ENCODE peak calls at places on chromosome 6, in ten cellular contexts. T, G, Q, M, U, P, W, V, Z and S are unnamed samples.

GRCh38 chr6:30061766-30062458 is 847 bp downstream of the POLR1H start:
- DNase-seq in T (peak), G (no peak), Q (peak), M (no peak), U (peak), P (no peak), W (peak), V (no peak), Z (peak), S (no peak)

GRCh38 chr6:91691449-91691848 is 1104.6 kb upstream of the MAP3K7 start:
- DNase-seq in T (no peak), G (no peak), Q (no peak), M (no peak), U (no peak), P (no peak), W (no peak), V (no peak), Z (no peak), S (no peak)

GRCh38 chr6:118197539-118197938 is 290.5 kb downstream of the SLC35F1 start:
- DNase-seq in T (no peak), G (no peak), Q (no peak), M (no peak), U (no peak), P (no peak), W (no peak), V (no peak), Z (no peak), S (no peak)

GRCh38 chr6:49849121-49849907 is 17.0 kb downstream of the CRISP1 start:
- DNase-seq in T (no peak), G (no peak), Q (no peak), M (no peak), U (peak), P (peak), W (peak), V (no peak), Z (peak), S (peak)

GRCh38 chr6:28866342-28867077 is 57.3 kb downstream of the TRIM27 start:
- DNase-seq in T (peak), G (peak), Q (peak), M (peak), U (peak), P (peak), W (peak), V (peak), Z (peak), S (peak)

GRCh38 chr6:134352786-134353480 is 35.0 kb upstream of the SGK1 start:
- DNase-seq in T (no peak), G (no peak), Q (no peak), M (no peak), U (peak), P (no peak), W (peak), V (no peak), Z (peak), S (no peak)

GRCh38 chr6:152952045-152952444 is 30.8 kb downstream of the FBXO5 start:
- DNase-seq in T (no peak), G (no peak), Q (no peak), M (no peak), U (no peak), P (no peak), W (peak), V (no peak), Z (peak), S (no peak)

GRCh38 chr6:154638369-154638768 is 94.8 kb upstream of the SCAF8 start:
- DNase-seq in T (no peak), G (no peak), Q (no peak), M (no peak), U (no peak), P (no peak), W (peak), V (no peak), Z (no peak), S (no peak)

GRCh38 chr6:80173411-80173810 is 66.9 kb downstream of the BCKDHB start:
- DNase-seq in T (no peak), G (no peak), Q (no peak), M (no peak), U (no peak), P (no peak), W (no peak), V (no peak), Z (no peak), S (no peak)

GRCh38 chr6:150998992-150999975 is 133.8 kb downstream of the MTHFD1L start:
- DNase-seq in T (no peak), G (no peak), Q (no peak), M (no peak), U (no peak), P (no peak), W (peak), V (no peak), Z (peak), S (no peak)

GRCh38 chr6:133778414-133778813 is 110.5 kb upstream of the TCF21 start:
- DNase-seq in T (no peak), G (no peak), Q (no peak), M (no peak), U (peak), P (no peak), W (peak), V (no peak), Z (peak), S (no peak)

GRCh38 chr6:153503810-153504209 is 372.7 kb upstream of the RGS17 start:
- DNase-seq in T (no peak), G (no peak), Q (no peak), M (no peak), U (peak), P (no peak), W (no peak), V (no peak), Z (no peak), S (no peak)

GRCh38 chr6:65746302-65746701 is 39.3 kb upstream of the EYS start:
- DNase-seq in T (no peak), G (peak), Q (no peak), M (no peak), U (no peak), P (no peak), W (no peak), V (no peak), Z (no peak), S (no peak)

GRCh38 chr6:143060806-143061596 is at the start of gene AIG1:
- DNase-seq in T (peak), G (no peak), Q (peak), M (peak), U (no peak), P (peak), W (no peak), V (peak), Z (peak), S (peak)

GRCh38 chr6:56514395-56514794 is 128.3 kb downstream of the DST start:
- DNase-seq in T (no peak), G (no peak), Q (no peak), M (no peak), U (no peak), P (no peak), W (peak), V (peak), Z (no peak), S (no peak)

GRCh38 chr6:30821862-30822784 is 62.2 kb upstream of the DDR1 start:
- DNase-seq in T (no peak), G (no peak), Q (no peak), M (no peak), U (peak), P (no peak), W (peak), V (no peak), Z (peak), S (no peak)

GRCh38 chr6:161749576-161749975 is 475.7 kb upstream of the AGPAT4 start:
- DNase-seq in T (no peak), G (no peak), Q (no peak), M (no peak), U (no peak), P (no peak), W (no peak), V (no peak), Z (no peak), S (no peak)

GRCh38 chr6:121944361-121944760 is 455.1 kb upstream of the HSF2 start:
- DNase-seq in T (no peak), G (no peak), Q (no peak), M (no peak), U (no peak), P (no peak), W (peak), V (no peak), Z (peak), S (no peak)

GRCh38 chr6:100462396-100462795 is 2.3 kb downstream of the SIM1 start:
- DNase-seq in T (no peak), G (no peak), Q (no peak), M (no peak), U (no peak), P (no peak), W (peak), V (no peak), Z (no peak), S (no peak)

GRCh38 chr6:104682722-104683643 is 176.7 kb downstream of the HACE1 start:
- DNase-seq in T (peak), G (peak), Q (peak), M (peak), U (peak), P (peak), W (peak), V (no peak), Z (peak), S (no peak)

GRCh38 chr6:169837529-169838250 is 86.3 kb downstream of the ERMARD start:
- DNase-seq in T (no peak), G (peak), Q (no peak), M (no peak), U (no peak), P (no peak), W (no peak), V (no peak), Z (no peak), S (no peak)

GRCh38 chr6:36642913-36643817 is 35.3 kb upstream of the CDKN1A start:
- DNase-seq in T (peak), G (peak), Q (no peak), M (no peak), U (peak), P (peak), W (peak), V (peak), Z (peak), S (no peak)

GRCh38 chr6:8758412-8758811 is 323.1 kb upstream of the SLC35B3 start:
- DNase-seq in T (no peak), G (no peak), Q (no peak), M (no peak), U (no peak), P (no peak), W (no peak), V (no peak), Z (no peak), S (no peak)

GRCh38 chr6:167687035-167687720 is 139.5 kb upstream of the AFDN start:
- DNase-seq in T (no peak), G (peak), Q (no peak), M (no peak), U (no peak), P (no peak), W (no peak), V (no peak), Z (no peak), S (no peak)

GRCh38 chr6:53567701-53568100 is 22.8 kb upstream of the GCLC start:
- DNase-seq in T (no peak), G (no peak), Q (no peak), M (no peak), U (peak), P (no peak), W (no peak), V (no peak), Z (no peak), S (no peak)

GRCh38 chr6:17179246-17180073 is 77.6 kb downstream of the STMND1 start:
- DNase-seq in T (no peak), G (no peak), Q (no peak), M (no peak), U (peak), P (no peak), W (peak), V (no peak), Z (peak), S (no peak)

GRCh38 chr6:134813146-134813545 is 136.8 kb downstream of the ALDH8A1 start:
- DNase-seq in T (no peak), G (no peak), Q (no peak), M (no peak), U (no peak), P (no peak), W (peak), V (no peak), Z (no peak), S (no peak)

GRCh38 chr6:86937219-86938079 is at the start of gene HTR1E:
- DNase-seq in T (no peak), G (peak), Q (no peak), M (peak), U (peak), P (peak), W (peak), V (no peak), Z (peak), S (peak)